ENCODE peak calls at places on chromosomes 16 and 17, in ten cellular contexts. One of them, this sample, is unnamed.

GRCh38 chr17:27473748-27474609 is 17.7 kb downstream of the KSR1 start:
- DNase-seq in heart right ventricle: peak; percentile 76
- DNase-seq in mucosa of descending colon: no peak
- DNase-seq in esophagus squamous epithelium: no peak
- DNase-seq in tibial artery: no peak
- DNase-seq in hepatocyte: peak; percentile 30
- DNase-seq in PC-9: no peak
- DNase-seq in cardiac muscle cell: peak; percentile 69
- DNase-seq in mammary epithelial cell: no peak
- DNase-seq in IMR-90: no peak
- DNase-seq in this sample: peak; percentile 65

GRCh38 chr16:17389392-17389791 is 81.4 kb downstream of the XYLT1 start:
- DNase-seq in heart right ventricle: no peak
- DNase-seq in mucosa of descending colon: no peak
- DNase-seq in esophagus squamous epithelium: no peak
- DNase-seq in tibial artery: no peak
- DNase-seq in hepatocyte: no peak
- DNase-seq in PC-9: peak; percentile 54
- DNase-seq in cardiac muscle cell: no peak
- DNase-seq in mammary epithelial cell: peak; percentile 55
- DNase-seq in IMR-90: peak; percentile 79
- DNase-seq in this sample: no peak

GRCh38 chr16:1688807-1689560 is 10.9 kb downstream of the JPT2 start:
- DNase-seq in heart right ventricle: peak; percentile 35
- DNase-seq in mucosa of descending colon: no peak
- DNase-seq in esophagus squamous epithelium: no peak
- DNase-seq in tibial artery: no peak
- DNase-seq in hepatocyte: peak; percentile 91
- DNase-seq in PC-9: peak; percentile 97
- DNase-seq in cardiac muscle cell: peak; percentile 58
- DNase-seq in mammary epithelial cell: peak; percentile 96
- DNase-seq in IMR-90: no peak
- DNase-seq in this sample: peak; percentile 83

GRCh38 chr17:78844301-78845005 is 3.8 kb upstream of the USP36 start:
- DNase-seq in heart right ventricle: no peak
- DNase-seq in mucosa of descending colon: no peak
- DNase-seq in esophagus squamous epithelium: no peak
- DNase-seq in tibial artery: no peak
- DNase-seq in hepatocyte: no peak
- DNase-seq in PC-9: no peak
- DNase-seq in cardiac muscle cell: peak; percentile 24
- DNase-seq in mammary epithelial cell: peak; percentile 11
- DNase-seq in IMR-90: peak; percentile 71
- DNase-seq in this sample: no peak

GRCh38 chr16:12999368-12999767 is 98.0 kb downstream of the SHISA9 start:
- DNase-seq in heart right ventricle: no peak
- DNase-seq in mucosa of descending colon: no peak
- DNase-seq in esophagus squamous epithelium: no peak
- DNase-seq in tibial artery: no peak
- DNase-seq in hepatocyte: no peak
- DNase-seq in PC-9: no peak
- DNase-seq in cardiac muscle cell: no peak
- DNase-seq in mammary epithelial cell: no peak
- DNase-seq in IMR-90: no peak
- DNase-seq in this sample: no peak

GRCh38 chr16:59058261-59058660 is 324.1 kb upstream of the GOT2 start:
- DNase-seq in heart right ventricle: no peak
- DNase-seq in mucosa of descending colon: no peak
- DNase-seq in esophagus squamous epithelium: no peak
- DNase-seq in tibial artery: no peak
- DNase-seq in hepatocyte: no peak
- DNase-seq in PC-9: no peak
- DNase-seq in cardiac muscle cell: no peak
- DNase-seq in mammary epithelial cell: no peak
- DNase-seq in IMR-90: no peak
- DNase-seq in this sample: no peak

GRCh38 chr17:8382052-8382879 is 727 bp downstream of the RPL26 start:
- DNase-seq in heart right ventricle: no peak
- DNase-seq in mucosa of descending colon: no peak
- DNase-seq in esophagus squamous epithelium: no peak
- DNase-seq in tibial artery: no peak
- DNase-seq in hepatocyte: no peak
- DNase-seq in PC-9: no peak
- DNase-seq in cardiac muscle cell: peak; percentile 21
- DNase-seq in mammary epithelial cell: peak; percentile 15
- DNase-seq in IMR-90: no peak
- DNase-seq in this sample: no peak

GRCh38 chr17:41339571-41340169 is 11.0 kb downstream of the KRT33A start:
- DNase-seq in heart right ventricle: no peak
- DNase-seq in mucosa of descending colon: no peak
- DNase-seq in esophagus squamous epithelium: no peak
- DNase-seq in tibial artery: no peak
- DNase-seq in hepatocyte: no peak
- DNase-seq in PC-9: peak; percentile 68
- DNase-seq in cardiac muscle cell: no peak
- DNase-seq in mammary epithelial cell: no peak
- DNase-seq in IMR-90: no peak
- DNase-seq in this sample: no peak

GRCh38 chr16:87832137-87832527 is 37.2 kb downstream of the SLC7A5 start:
- DNase-seq in heart right ventricle: no peak
- DNase-seq in mucosa of descending colon: no peak
- DNase-seq in esophagus squamous epithelium: no peak
- DNase-seq in tibial artery: no peak
- DNase-seq in hepatocyte: no peak
- DNase-seq in PC-9: no peak
- DNase-seq in cardiac muscle cell: no peak
- DNase-seq in mammary epithelial cell: no peak
- DNase-seq in IMR-90: no peak
- DNase-seq in this sample: no peak

GRCh38 chr17:50173335-50173941 is 7.6 kb downstream of the SGCA start:
- DNase-seq in heart right ventricle: peak; percentile 60
- DNase-seq in mucosa of descending colon: no peak
- DNase-seq in esophagus squamous epithelium: no peak
- DNase-seq in tibial artery: peak; percentile 87
- DNase-seq in hepatocyte: no peak
- DNase-seq in PC-9: peak; percentile 54
- DNase-seq in cardiac muscle cell: peak; percentile 87
- DNase-seq in mammary epithelial cell: peak; percentile 28
- DNase-seq in IMR-90: peak; percentile 95
- DNase-seq in this sample: no peak

GRCh38 chr17:78915872-78916632 is 9.1 kb downstream of the TIMP2 start:
- DNase-seq in heart right ventricle: peak; percentile 58
- DNase-seq in mucosa of descending colon: peak; percentile 53
- DNase-seq in esophagus squamous epithelium: no peak
- DNase-seq in tibial artery: peak; percentile 77
- DNase-seq in hepatocyte: no peak
- DNase-seq in PC-9: peak; percentile 62
- DNase-seq in cardiac muscle cell: peak; percentile 82
- DNase-seq in mammary epithelial cell: peak; percentile 72
- DNase-seq in IMR-90: no peak
- DNase-seq in this sample: peak; percentile 67

GRCh38 chr17:77191266-77191665 is 50.5 kb downstream of the SEC14L1 start:
- DNase-seq in heart right ventricle: no peak
- DNase-seq in mucosa of descending colon: no peak
- DNase-seq in esophagus squamous epithelium: no peak
- DNase-seq in tibial artery: no peak
- DNase-seq in hepatocyte: no peak
- DNase-seq in PC-9: no peak
- DNase-seq in cardiac muscle cell: no peak
- DNase-seq in mammary epithelial cell: no peak
- DNase-seq in IMR-90: no peak
- DNase-seq in this sample: no peak

GRCh38 chr17:77371117-77371887 is 230.5 kb downstream of the SEC14L1 start:
- DNase-seq in heart right ventricle: no peak
- DNase-seq in mucosa of descending colon: peak; percentile 34
- DNase-seq in esophagus squamous epithelium: no peak
- DNase-seq in tibial artery: no peak
- DNase-seq in hepatocyte: no peak
- DNase-seq in PC-9: no peak
- DNase-seq in cardiac muscle cell: peak; percentile 52
- DNase-seq in mammary epithelial cell: no peak
- DNase-seq in IMR-90: peak; percentile 50
- DNase-seq in this sample: no peak

GRCh38 chr17:64531955-64532371 is 25.2 kb downstream of the CEP95 start:
- DNase-seq in heart right ventricle: no peak
- DNase-seq in mucosa of descending colon: no peak
- DNase-seq in esophagus squamous epithelium: no peak
- DNase-seq in tibial artery: no peak
- DNase-seq in hepatocyte: no peak
- DNase-seq in PC-9: no peak
- DNase-seq in cardiac muscle cell: no peak
- DNase-seq in mammary epithelial cell: no peak
- DNase-seq in IMR-90: peak; percentile 59
- DNase-seq in this sample: peak; percentile 31

GRCh38 chr17:34177642-34178041 is 77.4 kb upstream of the CCL2 start:
- DNase-seq in heart right ventricle: no peak
- DNase-seq in mucosa of descending colon: no peak
- DNase-seq in esophagus squamous epithelium: no peak
- DNase-seq in tibial artery: no peak
- DNase-seq in hepatocyte: no peak
- DNase-seq in PC-9: no peak
- DNase-seq in cardiac muscle cell: peak; percentile 78
- DNase-seq in mammary epithelial cell: no peak
- DNase-seq in IMR-90: peak; percentile 83
- DNase-seq in this sample: no peak

GRCh38 chr17:64024781-64025731 is 4.6 kb upstream of the ICAM2 start:
- DNase-seq in heart right ventricle: no peak
- DNase-seq in mucosa of descending colon: no peak
- DNase-seq in esophagus squamous epithelium: no peak
- DNase-seq in tibial artery: no peak
- DNase-seq in hepatocyte: no peak
- DNase-seq in PC-9: no peak
- DNase-seq in cardiac muscle cell: no peak
- DNase-seq in mammary epithelial cell: no peak
- DNase-seq in IMR-90: peak; percentile 37
- DNase-seq in this sample: no peak

GRCh38 chr16:23148513-23149266 is 562 bp downstream of the USP31 start:
- DNase-seq in heart right ventricle: peak; percentile 64
- DNase-seq in mucosa of descending colon: peak; percentile 89
- DNase-seq in esophagus squamous epithelium: peak; percentile 9
- DNase-seq in tibial artery: peak; percentile 81
- DNase-seq in hepatocyte: peak; percentile 71
- DNase-seq in PC-9: no peak
- DNase-seq in cardiac muscle cell: peak; percentile 62
- DNase-seq in mammary epithelial cell: peak; percentile 68
- DNase-seq in IMR-90: peak; percentile 22
- DNase-seq in this sample: peak; percentile 78

DNA sequence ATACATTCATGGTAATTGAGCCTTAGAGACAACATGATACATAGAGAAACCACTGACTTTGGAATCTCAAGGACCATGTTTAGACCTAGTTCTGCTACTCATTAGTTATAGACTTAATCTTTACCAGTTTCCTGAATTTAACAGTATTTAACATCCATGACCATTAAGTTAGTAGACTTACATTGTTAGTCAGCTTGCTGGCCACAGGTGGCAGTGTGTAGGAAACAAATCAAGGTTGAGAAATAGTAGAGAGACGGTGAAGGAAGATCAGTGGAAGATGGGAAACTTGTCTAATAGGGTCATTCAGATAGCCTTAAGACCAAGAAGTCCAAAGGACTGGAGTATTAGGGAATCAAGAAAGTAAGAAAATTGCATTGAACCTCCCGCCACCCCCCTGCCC is 31.0 kb downstream of the OMG start:
- DNase-seq in heart right ventricle: no peak
- DNase-seq in mucosa of descending colon: no peak
- DNase-seq in esophagus squamous epithelium: no peak
- DNase-seq in tibial artery: no peak
- DNase-seq in hepatocyte: no peak
- DNase-seq in PC-9: no peak
- DNase-seq in cardiac muscle cell: no peak
- DNase-seq in mammary epithelial cell: no peak
- DNase-seq in IMR-90: no peak
- DNase-seq in this sample: no peak
- TF ChIP-seq CTCF in heart right ventricle: no peak
- TF ChIP-seq CTCF in mucosa of descending colon: no peak
- TF ChIP-seq CTCF in esophagus squamous epithelium: peak; percentile 11
- TF ChIP-seq CTCF in tibial artery: no peak
- TF ChIP-seq CTCF in hepatocyte: peak; percentile 4
- TF ChIP-seq CTCF in PC-9: peak; percentile 34
- TF ChIP-seq CTCF in cardiac muscle cell: peak; percentile 24
- TF ChIP-seq CTCF in mammary epithelial cell: peak; percentile 39
- TF ChIP-seq CTCF in IMR-90: no peak
- TF ChIP-seq CTCF in this sample: no peak

DNA sequence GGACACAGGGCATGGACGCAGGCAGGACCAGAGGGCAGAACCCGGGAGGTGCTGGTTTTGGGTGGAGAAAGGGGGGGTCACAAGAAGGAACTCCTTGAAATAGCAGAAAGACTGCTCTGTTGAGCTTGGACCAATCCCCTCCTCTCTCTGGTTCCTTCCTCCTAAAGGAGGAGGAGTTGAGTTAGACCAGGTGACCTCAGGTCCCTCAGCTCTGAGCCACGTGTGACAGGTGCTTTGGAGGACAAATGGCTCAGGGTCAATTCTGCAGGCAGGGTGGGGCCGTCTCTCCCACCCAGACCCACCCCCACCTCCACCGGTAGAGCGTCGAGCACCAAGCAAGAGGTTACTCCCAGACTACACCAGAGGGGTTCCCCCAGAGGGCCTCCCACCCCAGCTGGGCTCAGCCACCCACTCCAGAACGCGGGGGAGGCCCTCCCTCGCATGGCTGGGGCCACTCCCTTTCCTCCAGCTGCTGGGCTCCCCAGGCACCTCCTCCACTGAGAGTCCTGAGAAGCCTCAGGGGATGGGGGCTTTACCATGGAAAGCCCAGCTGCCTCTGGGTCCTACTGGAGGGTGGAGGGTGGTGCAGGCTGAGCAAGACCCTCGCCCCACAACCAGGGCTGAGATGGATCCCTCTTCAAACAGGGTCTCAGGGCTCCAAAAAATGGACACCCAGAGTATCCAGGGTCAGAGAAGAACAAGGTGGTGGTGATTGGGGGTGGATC is 7.7 kb downstream of the MYO1C start:
- DNase-seq in heart right ventricle: peak; percentile 74
- DNase-seq in mucosa of descending colon: peak; percentile 83
- DNase-seq in esophagus squamous epithelium: no peak
- DNase-seq in tibial artery: peak; percentile 84
- DNase-seq in hepatocyte: peak; percentile 87
- DNase-seq in PC-9: peak; percentile 73
- DNase-seq in cardiac muscle cell: peak; percentile 62
- DNase-seq in mammary epithelial cell: peak; percentile 32
- DNase-seq in IMR-90: no peak
- DNase-seq in this sample: peak; percentile 81
- H3K36me3 ChIP-seq in heart right ventricle: peaks cover 42% of the 10 kb centered on the region
- H3K36me3 ChIP-seq in mucosa of descending colon: peaks cover 5% of the 10 kb centered on the region
- H3K36me3 ChIP-seq in esophagus squamous epithelium: peaks cover 46% of the 10 kb centered on the region
- H3K36me3 ChIP-seq in tibial artery: peaks cover 41% of the 10 kb centered on the region
- H3K36me3 ChIP-seq in hepatocyte: no peaks in the 10 kb centered on the region
- H3K36me3 ChIP-seq in PC-9: no peaks in the 10 kb centered on the region
- H3K36me3 ChIP-seq in cardiac muscle cell: peaks cover 7% of the 10 kb centered on the region
- H3K36me3 ChIP-seq in mammary epithelial cell: peaks cover 4% of the 10 kb centered on the region
- H3K36me3 ChIP-seq in IMR-90: peaks cover 34% of the 10 kb centered on the region
- H3K36me3 ChIP-seq in this sample: peaks cover 27% of the 10 kb centered on the region

GRCh38 chr16:84183911-84184310 is 2.9 kb downstream of the TAF1C start:
- DNase-seq in heart right ventricle: no peak
- DNase-seq in mucosa of descending colon: no peak
- DNase-seq in esophagus squamous epithelium: no peak
- DNase-seq in tibial artery: no peak
- DNase-seq in hepatocyte: no peak
- DNase-seq in PC-9: no peak
- DNase-seq in cardiac muscle cell: no peak
- DNase-seq in mammary epithelial cell: no peak
- DNase-seq in IMR-90: no peak
- DNase-seq in this sample: no peak
- TF ChIP-seq CTCF in heart right ventricle: peak; percentile 22
- TF ChIP-seq CTCF in mucosa of descending colon: no peak
- TF ChIP-seq CTCF in esophagus squamous epithelium: peak; percentile 48
- TF ChIP-seq CTCF in tibial artery: peak; percentile 11
- TF ChIP-seq CTCF in hepatocyte: no peak
- TF ChIP-seq CTCF in PC-9: peak; percentile 66
- TF ChIP-seq CTCF in cardiac muscle cell: no peak
- TF ChIP-seq CTCF in mammary epithelial cell: peak; percentile 26
- TF ChIP-seq CTCF in IMR-90: no peak
- TF ChIP-seq CTCF in this sample: no peak

GRCh38 chr16:2769675-2770056 is 7.4 kb downstream of the ELOB start:
- DNase-seq in heart right ventricle: no peak
- DNase-seq in mucosa of descending colon: peak; percentile 90
- DNase-seq in esophagus squamous epithelium: no peak
- DNase-seq in tibial artery: no peak
- DNase-seq in hepatocyte: no peak
- DNase-seq in PC-9: no peak
- DNase-seq in cardiac muscle cell: peak; percentile 33
- DNase-seq in mammary epithelial cell: peak; percentile 74
- DNase-seq in IMR-90: no peak
- DNase-seq in this sample: no peak
- H3K36me3 ChIP-seq in heart right ventricle: peaks cover 99% of the 10 kb centered on the region
- H3K36me3 ChIP-seq in mucosa of descending colon: peaks cover 7% of the 10 kb centered on the region
- H3K36me3 ChIP-seq in esophagus squamous epithelium: peaks cover 100% of the 10 kb centered on the region
- H3K36me3 ChIP-seq in tibial artery: peaks cover 94% of the 10 kb centered on the region
- H3K36me3 ChIP-seq in hepatocyte: peaks cover 1% of the 10 kb centered on the region
- H3K36me3 ChIP-seq in PC-9: peaks cover 34% of the 10 kb centered on the region
- H3K36me3 ChIP-seq in cardiac muscle cell: peaks cover 80% of the 10 kb centered on the region
- H3K36me3 ChIP-seq in mammary epithelial cell: peaks cover 42% of the 10 kb centered on the region
- H3K36me3 ChIP-seq in IMR-90: peaks cover 95% of the 10 kb centered on the region
- H3K36me3 ChIP-seq in this sample: peaks cover 56% of the 10 kb centered on the region

This sample was measured in upper lobe of left lung.